ENCODE peak calls at places on chromosomes 12 and 14, in four cellular contexts. T is WERI-Rb-1, H is uterus, P is A549. D is an unnamed sample.

GRCh38 chr12:88931598-88931997 is 351.3 kb upstream of the KITLG start:
- DNase-seq in H (no peak), T (peak), P (no peak), D (no peak)

GRCh38 chr12:89655851-89656250 is 52.8 kb downstream of the ATP2B1 start:
- DNase-seq in T (no peak), H (no peak), P (no peak), D (no peak)

GRCh38 chr12:90287585-90287984 is 578.9 kb upstream of the ATP2B1 start:
- DNase-seq in P (no peak), H (no peak), T (no peak), D (no peak)

GRCh38 chr14:90058876-90059458 is 2.8 kb upstream of the KCNK13 start:
- DNase-seq in H (no peak), P (peak), T (no peak), D (no peak)

GRCh38 chr12:70798016-70798768 is 122.3 kb downstream of the PTPRR start:
- DNase-seq in P (no peak), T (no peak), H (no peak), D (no peak)

GRCh38 chr14:91369628-91370445 is 47.8 kb downstream of the CCDC88C start:
- DNase-seq in P (no peak), T (peak), H (no peak), D (peak)

GRCh38 chr12:56787498-56787897 is 24.4 kb downstream of the HSD17B6 start:
- DNase-seq in T (no peak), H (no peak), P (no peak), D (no peak)

GRCh38 chr12:42172811-42173210 is 28.1 kb upstream of the GXYLT1 start:
- DNase-seq in P (no peak), T (no peak), H (no peak), D (no peak)

GRCh38 chr14:38384746-38385145 is 128.9 kb upstream of the CLEC14A start:
- DNase-seq in H (no peak), P (no peak), T (no peak), D (no peak)

GRCh38 chr14:34750670-34751069 is 36.3 kb upstream of the CFL2 start:
- DNase-seq in P (no peak), H (no peak), T (no peak), D (no peak)

GRCh38 chr14:101185081-101185835 is 281.7 kb upstream of the RTL1 start:
- DNase-seq in T (no peak), H (peak), P (no peak), D (no peak)

GRCh38 chr12:111886662-111887545 is 44.9 kb downstream of the MAPKAPK5 start:
- DNase-seq in H (no peak), T (no peak), P (no peak), D (no peak)

GRCh38 chr14:101711041-101711861 is 50.3 kb upstream of the PPP2R5C start:
- DNase-seq in T (peak), P (no peak), H (no peak), D (no peak)

GRCh38 chr12:29944269-29945000 is 160.7 kb upstream of the TMTC1 start:
- DNase-seq in H (no peak), T (no peak), P (no peak), D (no peak)

GRCh38 chr12:68538722-68539614 is 71.7 kb upstream of the RAP1B start:
- DNase-seq in P (no peak), H (peak), T (no peak), D (no peak)

GRCh38 chr14:37602605-37603453 is 7.4 kb downstream of the TTC6 start:
- DNase-seq in P (no peak), T (no peak), H (no peak), D (no peak)

DNA sequence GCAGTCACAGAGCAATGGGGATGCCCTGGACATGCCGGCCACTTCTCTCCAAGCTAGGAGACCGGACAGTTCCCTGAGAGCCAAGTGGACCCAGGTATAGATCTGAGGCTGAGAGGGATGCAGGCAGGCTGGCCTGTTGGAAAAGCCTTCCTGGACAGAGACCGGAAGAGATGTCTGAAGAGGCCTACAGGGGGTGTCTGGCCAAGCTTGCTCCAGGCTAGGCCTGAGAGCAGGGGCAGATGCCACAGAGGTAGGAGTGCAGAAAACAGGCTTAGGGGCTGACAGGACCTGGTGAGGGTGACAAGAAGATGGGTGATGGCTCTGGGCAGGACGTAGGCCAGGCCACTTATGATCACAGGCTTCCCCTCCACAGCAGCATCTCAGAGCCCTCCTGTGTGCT is 30.2 kb downstream of the ARL6IP4 start:
- DNase-seq in T (no peak), P (no peak), H (no peak), D (no peak)
- TF ChIP-seq CTCF in T (no peak), P (no peak), H (no peak), D (no peak)

GRCh38 chr12:19574606-19575005 is 135.3 kb downstream of the AEBP2 start:
- DNase-seq in T (peak), H (no peak), P (peak), D (no peak)

GRCh38 chr12:19573866-19574265 is 134.6 kb downstream of the AEBP2 start:
- DNase-seq in H (no peak), P (no peak), T (no peak), D (no peak)

GRCh38 chr12:19576421-19576925 is 137.2 kb downstream of the AEBP2 start:
- DNase-seq in T (no peak), H (no peak), P (no peak), D (no peak)

GRCh38 chr12:19575307-19576243 is 136.3 kb downstream of the AEBP2 start:
- DNase-seq in P (peak), T (no peak), H (peak), D (no peak)

DNA sequence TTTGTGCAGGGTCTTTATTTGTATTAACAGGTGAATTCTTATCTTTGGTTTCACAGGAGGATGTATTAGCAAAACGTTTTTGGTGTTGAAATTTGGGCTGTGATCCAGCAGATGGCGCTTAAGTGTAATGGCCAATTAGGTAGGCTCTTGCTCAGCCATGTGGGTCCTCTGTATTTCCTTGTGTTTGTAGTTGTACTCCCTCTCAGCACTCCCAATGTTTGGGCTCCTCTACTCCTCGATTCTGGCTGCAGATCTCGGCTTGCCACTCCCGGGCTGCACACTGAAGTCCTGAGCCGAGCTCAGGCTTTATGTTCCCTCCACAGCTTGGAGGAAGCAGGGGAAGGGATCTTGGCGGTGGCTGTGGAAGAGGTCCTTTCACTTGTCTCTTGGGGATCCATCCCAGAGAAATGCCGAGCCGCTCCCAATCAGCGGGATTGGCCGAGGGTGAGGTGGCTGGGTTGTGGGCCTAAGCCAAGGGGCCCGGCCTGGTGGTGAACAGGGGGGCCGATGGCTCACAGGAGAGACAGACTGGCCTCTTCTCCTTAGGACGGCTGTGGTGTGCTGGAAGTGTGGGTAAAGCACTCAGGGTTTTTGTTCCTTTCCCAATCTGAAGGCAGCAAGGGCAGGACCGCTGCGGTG is 133.7 kb downstream of the AEBP2 start:
- DNase-seq in P (peak), T (peak), H (no peak), D (peak)
- TF ChIP-seq CTCF in P (peak), T (peak), H (no peak), D (peak)

DNA sequence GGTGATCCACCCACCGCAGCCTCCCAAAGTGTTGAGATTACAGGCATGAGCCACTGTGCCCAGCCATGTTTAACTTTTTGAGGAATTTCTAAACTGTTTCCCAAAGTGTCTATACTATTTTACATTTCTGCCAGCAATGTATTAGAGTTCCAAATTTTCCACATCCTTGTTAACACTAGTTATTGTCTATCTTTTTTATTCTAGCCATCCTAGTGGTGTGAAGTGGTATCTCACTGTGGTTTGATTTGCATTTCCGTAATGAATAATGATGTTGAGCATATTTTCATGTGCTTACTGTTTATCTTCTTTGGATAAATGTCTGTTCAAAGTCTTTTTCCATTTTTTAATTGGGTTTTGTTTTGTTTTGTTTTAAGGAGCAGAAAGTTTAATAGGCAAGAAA is 14.7 kb downstream of the TXNRD1 start:
- DNase-seq in P (no peak), T (no peak), H (no peak), D (no peak)
- TF ChIP-seq CTCF in P (no peak), T (no peak), H (no peak), D (peak)

GRCh38 chr12:76685246-76685678 is 78.7 kb upstream of the ZDHHC17 start:
- DNase-seq in P (peak), H (peak), T (no peak), D (peak)

GRCh38 chr12:76688001-76688400 is 75.9 kb upstream of the ZDHHC17 start:
- DNase-seq in H (no peak), T (no peak), P (no peak), D (no peak)

GRCh38 chr12:76694369-76694768 is 69.5 kb upstream of the ZDHHC17 start:
- DNase-seq in H (no peak), P (no peak), T (no peak), D (no peak)

GRCh38 chr12:76690916-76691700 is 72.8 kb upstream of the ZDHHC17 start:
- DNase-seq in T (no peak), P (no peak), H (no peak), D (no peak)

GRCh38 chr12:76688627-76689026 is 75.3 kb upstream of the ZDHHC17 start:
- DNase-seq in P (peak), H (no peak), T (no peak), D (no peak)
- TF ChIP-seq CTCF in P (no peak), H (no peak), T (no peak), D (peak)

GRCh38 chr12:45547822-45548221 is 181.7 kb upstream of the ARID2 start:
- DNase-seq in P (no peak), T (no peak), H (no peak), D (no peak)
- TF ChIP-seq CTCF in P (no peak), T (no peak), H (no peak), D (no peak)

GRCh38 chr12:121957831-121958515 is 39.6 kb downstream of the CFAP251 start:
- DNase-seq in T (no peak), H (no peak), P (no peak), D (no peak)

GRCh38 chr12:121953695-121954094 is 35.3 kb downstream of the CFAP251 start:
- DNase-seq in P (no peak), T (no peak), H (no peak), D (no peak)

GRCh38 chr12:121956041-121956341 is 37.6 kb downstream of the CFAP251 start:
- DNase-seq in T (no peak), H (no peak), P (no peak), D (no peak)

GRCh38 chr12:121953293-121953692 is 34.9 kb downstream of the CFAP251 start:
- DNase-seq in P (no peak), H (no peak), T (no peak), D (no peak)

GRCh38 chr12:121955258-121956040 is 37.1 kb downstream of the CFAP251 start:
- DNase-seq in T (no peak), H (no peak), P (peak), D (no peak)
- TF ChIP-seq CTCF in T (peak), H (peak), P (peak), D (peak)

GRCh38 chr12:108825205-108825950 is 32.0 kb downstream of the SSH1 start:
- DNase-seq in P (no peak), H (no peak), T (no peak), D (no peak)

GRCh38 chr12:108826807-108827721 is 30.3 kb downstream of the SSH1 start:
- DNase-seq in T (peak), H (no peak), P (no peak), D (peak)

GRCh38 chr12:108827941-108828340 is 29.4 kb downstream of the SSH1 start:
- DNase-seq in P (no peak), H (no peak), T (no peak), D (no peak)

GRCh38 chr12:108823804-108824203 is 33.6 kb downstream of the SSH1 start:
- DNase-seq in H (no peak), T (no peak), P (no peak), D (no peak)

DNA sequence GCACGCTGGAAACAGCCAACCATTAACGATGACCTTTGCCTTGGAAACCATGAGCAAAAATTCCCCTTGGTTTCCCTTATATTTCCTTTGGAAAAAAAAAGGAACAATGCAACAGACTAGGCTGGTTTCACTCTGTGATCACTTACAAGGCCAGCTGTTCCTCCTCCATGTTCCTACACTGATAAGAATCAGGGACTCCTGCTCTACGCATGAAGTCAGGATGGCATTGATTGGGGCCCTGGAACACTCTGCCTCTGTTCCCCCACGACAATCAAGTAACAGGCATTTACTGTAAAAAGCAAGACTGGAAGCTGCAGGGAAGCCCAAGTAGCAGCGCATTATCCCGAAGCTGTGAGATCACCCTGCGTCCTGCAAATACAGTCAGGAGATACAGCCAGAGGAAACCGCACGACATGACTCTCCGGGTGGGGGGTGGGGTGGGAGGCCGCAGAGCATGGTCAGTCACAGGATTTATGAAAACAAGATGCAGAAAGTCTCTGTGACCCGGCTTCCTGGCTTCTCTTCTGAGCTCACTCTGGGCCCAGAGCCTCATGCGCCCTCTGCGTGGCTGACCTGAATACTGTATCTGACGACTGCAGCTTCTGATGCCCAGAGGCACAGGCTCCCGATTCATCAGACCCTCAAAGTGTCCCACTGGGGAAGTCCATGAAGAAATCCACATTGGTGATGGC is 31.1 kb downstream of the SSH1 start:
- DNase-seq in H (peak), P (no peak), T (peak), D (no peak)
- TF ChIP-seq CTCF in H (no peak), P (no peak), T (no peak), D (no peak)

GRCh38 chr12:84840356-84840755 is 72.2 kb downstream of the SLC6A15 start:
- DNase-seq in T (no peak), P (no peak), H (no peak), D (no peak)

GRCh38 chr12:84843588-84844144 is 68.9 kb downstream of the SLC6A15 start:
- DNase-seq in H (no peak), T (no peak), P (no peak), D (no peak)

GRCh38 chr12:84842406-84843013 is 70.1 kb downstream of the SLC6A15 start:
- DNase-seq in T (peak), P (peak), H (no peak), D (no peak)
- TF ChIP-seq CTCF in T (peak), P (peak), H (peak), D (peak)